ENCODE peak calls at places on chromosomes 4 and X, in ten cellular contexts. One of them, this sample, is unnamed.

GRCh38 chr4:7655549-7656243 is 221.0 kb upstream of the PSAPL1 start:
- DNase-seq in dorsolateral prefrontal cortex: peak
- DNase-seq in left ventricle myocardium superior: peak
- DNase-seq in amygdala: peak
- DNase-seq in NCI-H1105: no peak
- DNase-seq in pons: peak
- DNase-seq in stimulated activated CD4-positive, alpha-beta T cell treated with anti-CD3 and anti-CD28 coated beads, Interleukin-4, amount 100 ng/mL, for 1 hour: no peak
- DNase-seq in colonic mucosa: no peak
- DNase-seq in stimulated activated CD8-positive, alpha-beta memory T cell treated with anti-CD3 and anti-CD28 coated beads, Interleukin-2, amount 100 ng/mL, for 1 hour: no peak
- DNase-seq in activated CD8-positive, alpha-beta T cell treated with anti-CD3 and anti-CD28 coated beads, Interleukin-2, amount 10 ng/mL, durations not matched to agents 7 days and 5 days: no peak
- DNase-seq in this sample: no peak

GRCh38 chrX:69137371-69137881 is 27.8 kb downstream of the PJA1 start:
- DNase-seq in colonic mucosa: no peak
- DNase-seq in activated CD8-positive, alpha-beta T cell treated with anti-CD3 and anti-CD28 coated beads, Interleukin-2, amount 10 ng/mL, durations not matched to agents 7 days and 5 days: no peak
- DNase-seq in amygdala: no peak
- DNase-seq in stimulated activated CD4-positive, alpha-beta T cell treated with anti-CD3 and anti-CD28 coated beads, Interleukin-4, amount 100 ng/mL, for 1 hour: no peak
- DNase-seq in NCI-H1105: no peak
- DNase-seq in dorsolateral prefrontal cortex: no peak
- DNase-seq in pons: no peak
- DNase-seq in left ventricle myocardium superior: no peak
- DNase-seq in stimulated activated CD8-positive, alpha-beta memory T cell treated with anti-CD3 and anti-CD28 coated beads, Interleukin-2, amount 100 ng/mL, for 1 hour: no peak
- DNase-seq in this sample: no peak

GRCh38 chr4:119655111-119655837 is 26.7 kb upstream of the PDE5A start:
- DNase-seq in NCI-H1105: no peak
- DNase-seq in colonic mucosa: no peak
- DNase-seq in left ventricle myocardium superior: no peak
- DNase-seq in pons: no peak
- DNase-seq in stimulated activated CD8-positive, alpha-beta memory T cell treated with anti-CD3 and anti-CD28 coated beads, Interleukin-2, amount 100 ng/mL, for 1 hour: no peak
- DNase-seq in dorsolateral prefrontal cortex: no peak
- DNase-seq in amygdala: no peak
- DNase-seq in stimulated activated CD4-positive, alpha-beta T cell treated with anti-CD3 and anti-CD28 coated beads, Interleukin-4, amount 100 ng/mL, for 1 hour: no peak
- DNase-seq in activated CD8-positive, alpha-beta T cell treated with anti-CD3 and anti-CD28 coated beads, Interleukin-2, amount 10 ng/mL, durations not matched to agents 7 days and 5 days: no peak
- DNase-seq in this sample: no peak

GRCh38 chr4:181896609-181897008 is 346.6 kb upstream of the TENM3 start:
- DNase-seq in left ventricle myocardium superior: no peak
- DNase-seq in stimulated activated CD8-positive, alpha-beta memory T cell treated with anti-CD3 and anti-CD28 coated beads, Interleukin-2, amount 100 ng/mL, for 1 hour: no peak
- DNase-seq in colonic mucosa: no peak
- DNase-seq in amygdala: no peak
- DNase-seq in activated CD8-positive, alpha-beta T cell treated with anti-CD3 and anti-CD28 coated beads, Interleukin-2, amount 10 ng/mL, durations not matched to agents 7 days and 5 days: no peak
- DNase-seq in pons: no peak
- DNase-seq in dorsolateral prefrontal cortex: no peak
- DNase-seq in stimulated activated CD4-positive, alpha-beta T cell treated with anti-CD3 and anti-CD28 coated beads, Interleukin-4, amount 100 ng/mL, for 1 hour: no peak
- DNase-seq in NCI-H1105: no peak
- DNase-seq in this sample: no peak

GRCh38 chrX:40006025-40007017 is 91.4 kb downstream of the BCOR start:
- DNase-seq in pons: no peak
- DNase-seq in left ventricle myocardium superior: peak
- DNase-seq in colonic mucosa: peak
- DNase-seq in dorsolateral prefrontal cortex: no peak
- DNase-seq in amygdala: no peak
- DNase-seq in NCI-H1105: no peak
- DNase-seq in activated CD8-positive, alpha-beta T cell treated with anti-CD3 and anti-CD28 coated beads, Interleukin-2, amount 10 ng/mL, durations not matched to agents 7 days and 5 days: peak
- DNase-seq in stimulated activated CD8-positive, alpha-beta memory T cell treated with anti-CD3 and anti-CD28 coated beads, Interleukin-2, amount 100 ng/mL, for 1 hour: no peak
- DNase-seq in stimulated activated CD4-positive, alpha-beta T cell treated with anti-CD3 and anti-CD28 coated beads, Interleukin-4, amount 100 ng/mL, for 1 hour: peak
- DNase-seq in this sample: no peak

GRCh38 chr4:138161351-138161750 is 80.8 kb downstream of the SLC7A11 start:
- DNase-seq in amygdala: no peak
- DNase-seq in pons: no peak
- DNase-seq in stimulated activated CD4-positive, alpha-beta T cell treated with anti-CD3 and anti-CD28 coated beads, Interleukin-4, amount 100 ng/mL, for 1 hour: no peak
- DNase-seq in dorsolateral prefrontal cortex: no peak
- DNase-seq in stimulated activated CD8-positive, alpha-beta memory T cell treated with anti-CD3 and anti-CD28 coated beads, Interleukin-2, amount 100 ng/mL, for 1 hour: no peak
- DNase-seq in activated CD8-positive, alpha-beta T cell treated with anti-CD3 and anti-CD28 coated beads, Interleukin-2, amount 10 ng/mL, durations not matched to agents 7 days and 5 days: no peak
- DNase-seq in colonic mucosa: no peak
- DNase-seq in NCI-H1105: no peak
- DNase-seq in left ventricle myocardium superior: no peak
- DNase-seq in this sample: no peak

GRCh38 chrX:3143043-3143799 is 102.0 kb downstream of the ARSF start:
- DNase-seq in NCI-H1105: no peak
- DNase-seq in stimulated activated CD8-positive, alpha-beta memory T cell treated with anti-CD3 and anti-CD28 coated beads, Interleukin-2, amount 100 ng/mL, for 1 hour: no peak
- DNase-seq in colonic mucosa: no peak
- DNase-seq in amygdala: no peak
- DNase-seq in dorsolateral prefrontal cortex: no peak
- DNase-seq in stimulated activated CD4-positive, alpha-beta T cell treated with anti-CD3 and anti-CD28 coated beads, Interleukin-4, amount 100 ng/mL, for 1 hour: no peak
- DNase-seq in activated CD8-positive, alpha-beta T cell treated with anti-CD3 and anti-CD28 coated beads, Interleukin-2, amount 10 ng/mL, durations not matched to agents 7 days and 5 days: peak
- DNase-seq in left ventricle myocardium superior: no peak
- DNase-seq in pons: no peak
- DNase-seq in this sample: no peak

GRCh38 chrX:130165181-130165702 is 399 bp downstream of the AIFM1 start:
- DNase-seq in amygdala: no peak
- DNase-seq in stimulated activated CD4-positive, alpha-beta T cell treated with anti-CD3 and anti-CD28 coated beads, Interleukin-4, amount 100 ng/mL, for 1 hour: no peak
- DNase-seq in left ventricle myocardium superior: no peak
- DNase-seq in colonic mucosa: no peak
- DNase-seq in pons: peak
- DNase-seq in activated CD8-positive, alpha-beta T cell treated with anti-CD3 and anti-CD28 coated beads, Interleukin-2, amount 10 ng/mL, durations not matched to agents 7 days and 5 days: no peak
- DNase-seq in dorsolateral prefrontal cortex: no peak
- DNase-seq in stimulated activated CD8-positive, alpha-beta memory T cell treated with anti-CD3 and anti-CD28 coated beads, Interleukin-2, amount 100 ng/mL, for 1 hour: no peak
- DNase-seq in NCI-H1105: no peak
- DNase-seq in this sample: no peak

GRCh38 chrX:45445745-45446412 is 245.2 kb upstream of the DIPK2B start:
- DNase-seq in amygdala: no peak
- DNase-seq in stimulated activated CD4-positive, alpha-beta T cell treated with anti-CD3 and anti-CD28 coated beads, Interleukin-4, amount 100 ng/mL, for 1 hour: no peak
- DNase-seq in left ventricle myocardium superior: no peak
- DNase-seq in pons: no peak
- DNase-seq in NCI-H1105: no peak
- DNase-seq in colonic mucosa: no peak
- DNase-seq in dorsolateral prefrontal cortex: no peak
- DNase-seq in stimulated activated CD8-positive, alpha-beta memory T cell treated with anti-CD3 and anti-CD28 coated beads, Interleukin-2, amount 100 ng/mL, for 1 hour: no peak
- DNase-seq in activated CD8-positive, alpha-beta T cell treated with anti-CD3 and anti-CD28 coated beads, Interleukin-2, amount 10 ng/mL, durations not matched to agents 7 days and 5 days: no peak
- DNase-seq in this sample: no peak

GRCh38 chr4:25523405-25523804 is 132.2 kb upstream of the SLC34A2 start:
- DNase-seq in NCI-H1105: no peak
- DNase-seq in pons: no peak
- DNase-seq in stimulated activated CD8-positive, alpha-beta memory T cell treated with anti-CD3 and anti-CD28 coated beads, Interleukin-2, amount 100 ng/mL, for 1 hour: no peak
- DNase-seq in colonic mucosa: no peak
- DNase-seq in left ventricle myocardium superior: no peak
- DNase-seq in stimulated activated CD4-positive, alpha-beta T cell treated with anti-CD3 and anti-CD28 coated beads, Interleukin-4, amount 100 ng/mL, for 1 hour: no peak
- DNase-seq in activated CD8-positive, alpha-beta T cell treated with anti-CD3 and anti-CD28 coated beads, Interleukin-2, amount 10 ng/mL, durations not matched to agents 7 days and 5 days: no peak
- DNase-seq in dorsolateral prefrontal cortex: no peak
- DNase-seq in amygdala: no peak
- DNase-seq in this sample: peak

GRCh38 chrX:8815460-8816065 is 14.4 kb upstream of the FAM9A start:
- DNase-seq in pons: peak
- DNase-seq in left ventricle myocardium superior: no peak
- DNase-seq in dorsolateral prefrontal cortex: no peak
- DNase-seq in activated CD8-positive, alpha-beta T cell treated with anti-CD3 and anti-CD28 coated beads, Interleukin-2, amount 10 ng/mL, durations not matched to agents 7 days and 5 days: peak
- DNase-seq in stimulated activated CD8-positive, alpha-beta memory T cell treated with anti-CD3 and anti-CD28 coated beads, Interleukin-2, amount 100 ng/mL, for 1 hour: no peak
- DNase-seq in NCI-H1105: peak
- DNase-seq in stimulated activated CD4-positive, alpha-beta T cell treated with anti-CD3 and anti-CD28 coated beads, Interleukin-4, amount 100 ng/mL, for 1 hour: no peak
- DNase-seq in amygdala: no peak
- DNase-seq in colonic mucosa: peak
- DNase-seq in this sample: peak

GRCh38 chr4:147732516-147733193 is 767 bp downstream of the ARHGAP10 start:
- DNase-seq in colonic mucosa: peak
- DNase-seq in amygdala: no peak
- DNase-seq in left ventricle myocardium superior: peak
- DNase-seq in NCI-H1105: peak
- DNase-seq in dorsolateral prefrontal cortex: no peak
- DNase-seq in pons: no peak
- DNase-seq in stimulated activated CD8-positive, alpha-beta memory T cell treated with anti-CD3 and anti-CD28 coated beads, Interleukin-2, amount 100 ng/mL, for 1 hour: no peak
- DNase-seq in activated CD8-positive, alpha-beta T cell treated with anti-CD3 and anti-CD28 coated beads, Interleukin-2, amount 10 ng/mL, durations not matched to agents 7 days and 5 days: no peak
- DNase-seq in stimulated activated CD4-positive, alpha-beta T cell treated with anti-CD3 and anti-CD28 coated beads, Interleukin-4, amount 100 ng/mL, for 1 hour: no peak
- DNase-seq in this sample: no peak

GRCh38 chr4:169846396-169846795 is 88.7 kb upstream of the HPF1 start:
- DNase-seq in amygdala: no peak
- DNase-seq in pons: no peak
- DNase-seq in activated CD8-positive, alpha-beta T cell treated with anti-CD3 and anti-CD28 coated beads, Interleukin-2, amount 10 ng/mL, durations not matched to agents 7 days and 5 days: no peak
- DNase-seq in dorsolateral prefrontal cortex: no peak
- DNase-seq in colonic mucosa: no peak
- DNase-seq in NCI-H1105: no peak
- DNase-seq in stimulated activated CD4-positive, alpha-beta T cell treated with anti-CD3 and anti-CD28 coated beads, Interleukin-4, amount 100 ng/mL, for 1 hour: no peak
- DNase-seq in left ventricle myocardium superior: no peak
- DNase-seq in stimulated activated CD8-positive, alpha-beta memory T cell treated with anti-CD3 and anti-CD28 coated beads, Interleukin-2, amount 100 ng/mL, for 1 hour: no peak
- DNase-seq in this sample: no peak

GRCh38 chr4:39442910-39443480 is 15.7 kb downstream of the RPL9 start:
- DNase-seq in activated CD8-positive, alpha-beta T cell treated with anti-CD3 and anti-CD28 coated beads, Interleukin-2, amount 10 ng/mL, durations not matched to agents 7 days and 5 days: no peak
- DNase-seq in NCI-H1105: no peak
- DNase-seq in stimulated activated CD4-positive, alpha-beta T cell treated with anti-CD3 and anti-CD28 coated beads, Interleukin-4, amount 100 ng/mL, for 1 hour: no peak
- DNase-seq in colonic mucosa: no peak
- DNase-seq in dorsolateral prefrontal cortex: no peak
- DNase-seq in stimulated activated CD8-positive, alpha-beta memory T cell treated with anti-CD3 and anti-CD28 coated beads, Interleukin-2, amount 100 ng/mL, for 1 hour: no peak
- DNase-seq in pons: no peak
- DNase-seq in amygdala: no peak
- DNase-seq in left ventricle myocardium superior: no peak
- DNase-seq in this sample: no peak

GRCh38 chr4:33411182-33411581 is 2691.0 kb downstream of the PCDH7 start:
- DNase-seq in colonic mucosa: no peak
- DNase-seq in dorsolateral prefrontal cortex: no peak
- DNase-seq in stimulated activated CD8-positive, alpha-beta memory T cell treated with anti-CD3 and anti-CD28 coated beads, Interleukin-2, amount 100 ng/mL, for 1 hour: no peak
- DNase-seq in stimulated activated CD4-positive, alpha-beta T cell treated with anti-CD3 and anti-CD28 coated beads, Interleukin-4, amount 100 ng/mL, for 1 hour: no peak
- DNase-seq in NCI-H1105: no peak
- DNase-seq in pons: no peak
- DNase-seq in left ventricle myocardium superior: no peak
- DNase-seq in activated CD8-positive, alpha-beta T cell treated with anti-CD3 and anti-CD28 coated beads, Interleukin-2, amount 10 ng/mL, durations not matched to agents 7 days and 5 days: no peak
- DNase-seq in amygdala: no peak
- DNase-seq in this sample: no peak

GRCh38 chrX:150362599-150363481 is at the start of gene MAMLD1:
- DNase-seq in left ventricle myocardium superior: peak
- DNase-seq in activated CD8-positive, alpha-beta T cell treated with anti-CD3 and anti-CD28 coated beads, Interleukin-2, amount 10 ng/mL, durations not matched to agents 7 days and 5 days: peak
- DNase-seq in colonic mucosa: peak
- DNase-seq in amygdala: peak
- DNase-seq in pons: peak
- DNase-seq in NCI-H1105: no peak
- DNase-seq in stimulated activated CD4-positive, alpha-beta T cell treated with anti-CD3 and anti-CD28 coated beads, Interleukin-4, amount 100 ng/mL, for 1 hour: peak
- DNase-seq in stimulated activated CD8-positive, alpha-beta memory T cell treated with anti-CD3 and anti-CD28 coated beads, Interleukin-2, amount 100 ng/mL, for 1 hour: peak
- DNase-seq in dorsolateral prefrontal cortex: peak
- DNase-seq in this sample: no peak

GRCh38 chrX:26653050-26653449 is 437.1 kb downstream of the MAGEB5 start:
- DNase-seq in colonic mucosa: no peak
- DNase-seq in dorsolateral prefrontal cortex: no peak
- DNase-seq in pons: no peak
- DNase-seq in activated CD8-positive, alpha-beta T cell treated with anti-CD3 and anti-CD28 coated beads, Interleukin-2, amount 10 ng/mL, durations not matched to agents 7 days and 5 days: no peak
- DNase-seq in stimulated activated CD4-positive, alpha-beta T cell treated with anti-CD3 and anti-CD28 coated beads, Interleukin-4, amount 100 ng/mL, for 1 hour: no peak
- DNase-seq in NCI-H1105: no peak
- DNase-seq in left ventricle myocardium superior: no peak
- DNase-seq in amygdala: no peak
- DNase-seq in stimulated activated CD8-positive, alpha-beta memory T cell treated with anti-CD3 and anti-CD28 coated beads, Interleukin-2, amount 100 ng/mL, for 1 hour: no peak
- DNase-seq in this sample: no peak

GRCh38 chr4:156575430-156576073 is 396.0 kb downstream of the PDGFC start:
- DNase-seq in dorsolateral prefrontal cortex: no peak
- DNase-seq in NCI-H1105: no peak
- DNase-seq in left ventricle myocardium superior: no peak
- DNase-seq in stimulated activated CD4-positive, alpha-beta T cell treated with anti-CD3 and anti-CD28 coated beads, Interleukin-4, amount 100 ng/mL, for 1 hour: no peak
- DNase-seq in stimulated activated CD8-positive, alpha-beta memory T cell treated with anti-CD3 and anti-CD28 coated beads, Interleukin-2, amount 100 ng/mL, for 1 hour: no peak
- DNase-seq in activated CD8-positive, alpha-beta T cell treated with anti-CD3 and anti-CD28 coated beads, Interleukin-2, amount 10 ng/mL, durations not matched to agents 7 days and 5 days: no peak
- DNase-seq in pons: no peak
- DNase-seq in amygdala: no peak
- DNase-seq in colonic mucosa: no peak
- DNase-seq in this sample: no peak

GRCh38 chr4:79049840-79050520 is 110.7 kb upstream of the PAQR3 start:
- DNase-seq in colonic mucosa: peak
- DNase-seq in NCI-H1105: peak
- DNase-seq in amygdala: no peak
- DNase-seq in stimulated activated CD8-positive, alpha-beta memory T cell treated with anti-CD3 and anti-CD28 coated beads, Interleukin-2, amount 100 ng/mL, for 1 hour: no peak
- DNase-seq in dorsolateral prefrontal cortex: no peak
- DNase-seq in stimulated activated CD4-positive, alpha-beta T cell treated with anti-CD3 and anti-CD28 coated beads, Interleukin-4, amount 100 ng/mL, for 1 hour: no peak
- DNase-seq in left ventricle myocardium superior: peak
- DNase-seq in activated CD8-positive, alpha-beta T cell treated with anti-CD3 and anti-CD28 coated beads, Interleukin-2, amount 10 ng/mL, durations not matched to agents 7 days and 5 days: no peak
- DNase-seq in pons: no peak
- DNase-seq in this sample: peak

GRCh38 chr4:93748943-93749342 is 79.6 kb upstream of the ATOH1 start:
- DNase-seq in amygdala: no peak
- DNase-seq in stimulated activated CD4-positive, alpha-beta T cell treated with anti-CD3 and anti-CD28 coated beads, Interleukin-4, amount 100 ng/mL, for 1 hour: no peak
- DNase-seq in dorsolateral prefrontal cortex: no peak
- DNase-seq in activated CD8-positive, alpha-beta T cell treated with anti-CD3 and anti-CD28 coated beads, Interleukin-2, amount 10 ng/mL, durations not matched to agents 7 days and 5 days: no peak
- DNase-seq in stimulated activated CD8-positive, alpha-beta memory T cell treated with anti-CD3 and anti-CD28 coated beads, Interleukin-2, amount 100 ng/mL, for 1 hour: no peak
- DNase-seq in NCI-H1105: no peak
- DNase-seq in left ventricle myocardium superior: no peak
- DNase-seq in pons: no peak
- DNase-seq in colonic mucosa: no peak
- DNase-seq in this sample: no peak

GRCh38 chr4:142293536-142293935 is 552.6 kb downstream of the INPP4B start:
- DNase-seq in left ventricle myocardium superior: no peak
- DNase-seq in stimulated activated CD4-positive, alpha-beta T cell treated with anti-CD3 and anti-CD28 coated beads, Interleukin-4, amount 100 ng/mL, for 1 hour: no peak
- DNase-seq in NCI-H1105: no peak
- DNase-seq in amygdala: no peak
- DNase-seq in pons: no peak
- DNase-seq in stimulated activated CD8-positive, alpha-beta memory T cell treated with anti-CD3 and anti-CD28 coated beads, Interleukin-2, amount 100 ng/mL, for 1 hour: no peak
- DNase-seq in activated CD8-positive, alpha-beta T cell treated with anti-CD3 and anti-CD28 coated beads, Interleukin-2, amount 10 ng/mL, durations not matched to agents 7 days and 5 days: no peak
- DNase-seq in colonic mucosa: no peak
- DNase-seq in dorsolateral prefrontal cortex: no peak
- DNase-seq in this sample: no peak

GRCh38 chr4:184807797-184808718 is 17.7 kb downstream of the ACSL1 start:
- DNase-seq in NCI-H1105: no peak
- DNase-seq in left ventricle myocardium superior: peak
- DNase-seq in colonic mucosa: no peak
- DNase-seq in pons: peak
- DNase-seq in activated CD8-positive, alpha-beta T cell treated with anti-CD3 and anti-CD28 coated beads, Interleukin-2, amount 10 ng/mL, durations not matched to agents 7 days and 5 days: no peak
- DNase-seq in amygdala: peak
- DNase-seq in stimulated activated CD4-positive, alpha-beta T cell treated with anti-CD3 and anti-CD28 coated beads, Interleukin-4, amount 100 ng/mL, for 1 hour: no peak
- DNase-seq in stimulated activated CD8-positive, alpha-beta memory T cell treated with anti-CD3 and anti-CD28 coated beads, Interleukin-2, amount 100 ng/mL, for 1 hour: no peak
- DNase-seq in dorsolateral prefrontal cortex: peak
- DNase-seq in this sample: peak

This sample was measured in NCI-H2029 treated with DMSO at 0.1 percent for 48 hours.